ENCODE peak calls at places on chromosomes 2 and 18, in six cellular contexts. T is esophagus squamous epithelium, Q is A549, R is left ventricle myocardium inferior, X is WTC11, P is AG09319. Y is an unnamed sample.

GRCh38 chr18:59479776-59480175 is 120.7 kb upstream of the LMAN1 start:
- DNase-seq in Q (no peak), T (no peak), R (no peak), X (no peak), P (no peak), Y (no peak)

GRCh38 chr2:185567196-185567595 is 171.4 kb upstream of the FSIP2 start:
- DNase-seq in T (no peak), P (no peak), X (no peak), Q (no peak), R (no peak), Y (no peak)

GRCh38 chr2:109217362-109218086 is 88.5 kb downstream of the SH3RF3 start:
- DNase-seq in T (no peak), X (no peak), P (peak; percentile 91), R (no peak), Q (no peak), Y (no peak)

GRCh38 chr2:20625491-20625919 is 25.4 kb downstream of the HS1BP3 start:
- DNase-seq in Q (no peak), P (no peak), T (no peak), R (peak; percentile 14), X (no peak), Y (peak; percentile 31)

GRCh38 chr2:152354909-152355308 is 19.9 kb downstream of the FMNL2 start:
- DNase-seq in X (no peak), R (no peak), Q (no peak), P (no peak), T (no peak), Y (no peak)

GRCh38 chr2:85709385-85709784 is 15.2 kb downstream of the GNLY start:
- DNase-seq in P (no peak), T (no peak), R (no peak), X (no peak), Q (no peak), Y (no peak)

GRCh38 chr18:36028859-36029258 is 38.5 kb downstream of the RPRD1A start:
- DNase-seq in Q (no peak), T (no peak), R (no peak), P (no peak), X (no peak), Y (no peak)

GRCh38 chr18:48990497-48991298 is 39.9 kb upstream of the SMAD7 start:
- DNase-seq in X (no peak), T (no peak), P (no peak), Q (peak; percentile 69), R (no peak), Y (no peak)

GRCh38 chr2:150339951-150340350 is 147.5 kb downstream of the RND3 start:
- DNase-seq in P (peak; percentile 30), Q (no peak), X (no peak), R (no peak), T (no peak), Y (no peak)

GRCh38 chr2:207710814-207711740 is at the start of gene CCNYL1:
- DNase-seq in T (peak; percentile 92), X (peak; percentile 99), P (peak; percentile 98), R (peak; percentile 99), Q (peak; percentile 99), Y (peak; percentile 99)

GRCh38 chr2:207716061-207716460 is 4.6 kb downstream of the CCNYL1 start:
- DNase-seq in Q (no peak), T (no peak), X (no peak), R (no peak), P (no peak), Y (no peak)

GRCh38 chr2:207706936-207707860 is 4.2 kb upstream of the CCNYL1 start:
- DNase-seq in R (no peak), Q (no peak), X (no peak), P (no peak), T (no peak), Y (no peak)

DNA sequence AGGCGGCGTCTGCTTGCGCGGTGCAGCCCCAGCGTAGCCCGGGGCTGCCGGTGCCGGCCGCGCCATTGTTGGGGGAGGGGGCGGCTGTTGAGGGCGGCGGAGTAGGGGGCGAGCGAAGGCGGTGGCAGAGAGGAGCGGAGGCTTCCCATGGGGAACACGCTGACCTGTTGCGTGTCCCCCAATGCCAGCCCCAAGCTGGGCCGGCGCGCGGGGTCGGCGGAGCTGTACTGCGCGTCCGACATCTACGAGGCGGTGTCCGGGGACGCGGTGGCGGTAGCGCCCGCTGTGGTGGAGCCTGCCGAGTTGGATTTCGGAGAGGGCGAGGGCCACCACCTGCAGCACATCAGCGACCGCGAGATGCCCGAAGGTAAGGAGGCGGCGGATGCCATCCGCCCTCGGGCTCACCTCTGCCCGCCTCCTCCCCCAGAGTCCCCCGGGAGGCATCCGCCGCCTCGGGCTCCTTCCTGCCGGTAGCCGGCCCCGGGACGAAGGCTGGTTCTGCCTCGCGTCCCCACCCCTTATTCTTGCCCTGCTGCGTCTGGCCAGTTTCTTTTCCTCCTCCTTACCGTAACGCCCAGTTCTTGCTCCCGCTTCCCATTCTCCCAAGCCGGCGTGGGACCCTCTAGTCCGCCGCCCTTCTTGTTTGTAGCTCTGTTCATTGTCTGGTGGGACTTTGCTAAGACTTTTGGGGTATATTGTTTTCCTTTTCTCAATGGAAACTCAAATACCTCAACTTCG is 479 bp downstream of the CCNYL1 start:
- DNase-seq in Q (peak; percentile 50), P (no peak), T (no peak), R (peak; percentile 55), X (peak; percentile 54), Y (peak; percentile 49)
- TF ChIP-seq CTCF in Q (no peak), P (no peak), T (no peak), R (no peak), X (no peak), Y (no peak)

GRCh38 chr18:27361477-27361876 is 176.4 kb upstream of the CHST9 start:
- DNase-seq in P (no peak), X (no peak), R (no peak), Q (no peak), T (no peak), Y (no peak)

GRCh38 chr18:27366151-27366550 is 181.0 kb upstream of the CHST9 start:
- DNase-seq in T (no peak), R (no peak), Q (no peak), P (no peak), X (no peak), Y (no peak)

DNA sequence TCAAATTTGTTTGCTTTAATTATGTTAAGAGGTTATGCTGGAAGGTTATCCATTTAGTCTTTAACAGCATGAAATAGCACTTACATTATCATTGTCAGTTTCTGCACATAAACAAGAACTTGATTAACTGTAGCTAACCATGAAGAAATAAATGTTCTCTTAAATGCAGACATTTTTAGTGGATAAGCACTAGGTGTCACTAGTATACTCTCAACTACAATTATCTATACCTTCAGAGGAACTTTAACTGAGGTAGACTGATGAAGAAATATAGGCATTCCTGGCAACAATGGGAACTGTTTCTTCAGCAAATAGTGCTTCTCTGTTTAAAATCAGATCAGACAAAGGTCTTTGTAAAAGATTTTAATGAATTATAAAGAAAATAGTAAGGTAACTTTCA is 178.8 kb upstream of the CHST9 start:
- DNase-seq in Q (no peak), P (no peak), R (no peak), X (no peak), T (no peak), Y (no peak)
- TF ChIP-seq CTCF in Q (peak; percentile 24), P (peak; percentile 21), R (peak; percentile 45), X (no peak), T (peak; percentile 38), Y (no peak)

GRCh38 chr2:6926071-6926732 is 9.0 kb downstream of the RNF144A start:
- DNase-seq in R (no peak), X (no peak), Q (no peak), T (no peak), P (no peak), Y (no peak)
- TF ChIP-seq CTCF in R (no peak), X (no peak), Q (no peak), T (no peak), P (no peak), Y (no peak)

DNA sequence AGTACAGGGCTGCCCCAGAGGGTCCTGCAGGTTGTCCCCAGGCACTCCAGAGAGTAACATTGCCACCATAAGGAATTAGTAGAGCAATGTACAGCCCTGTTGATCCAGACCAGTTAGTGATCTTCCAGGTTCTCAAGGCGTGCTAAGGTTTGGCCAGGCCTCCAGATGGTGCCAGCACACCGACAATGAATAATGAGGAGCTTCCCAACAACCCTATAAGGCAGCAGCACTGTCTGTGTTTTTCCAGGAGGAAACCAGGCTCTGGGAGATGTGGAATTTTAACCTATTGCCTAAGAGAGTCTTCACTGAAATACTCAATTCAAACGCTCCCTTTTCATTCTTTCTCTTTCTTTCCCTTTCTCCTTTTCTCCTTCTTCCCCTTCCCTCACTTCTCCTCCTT is 122.1 kb downstream of the MGAT5 start:
- DNase-seq in R (no peak), Q (no peak), X (peak; percentile 13), P (no peak), T (no peak), Y (no peak)
- TF ChIP-seq CTCF in R (peak; percentile 55), Q (no peak), X (no peak), P (peak; percentile 5), T (peak; percentile 48), Y (no peak)

DNA sequence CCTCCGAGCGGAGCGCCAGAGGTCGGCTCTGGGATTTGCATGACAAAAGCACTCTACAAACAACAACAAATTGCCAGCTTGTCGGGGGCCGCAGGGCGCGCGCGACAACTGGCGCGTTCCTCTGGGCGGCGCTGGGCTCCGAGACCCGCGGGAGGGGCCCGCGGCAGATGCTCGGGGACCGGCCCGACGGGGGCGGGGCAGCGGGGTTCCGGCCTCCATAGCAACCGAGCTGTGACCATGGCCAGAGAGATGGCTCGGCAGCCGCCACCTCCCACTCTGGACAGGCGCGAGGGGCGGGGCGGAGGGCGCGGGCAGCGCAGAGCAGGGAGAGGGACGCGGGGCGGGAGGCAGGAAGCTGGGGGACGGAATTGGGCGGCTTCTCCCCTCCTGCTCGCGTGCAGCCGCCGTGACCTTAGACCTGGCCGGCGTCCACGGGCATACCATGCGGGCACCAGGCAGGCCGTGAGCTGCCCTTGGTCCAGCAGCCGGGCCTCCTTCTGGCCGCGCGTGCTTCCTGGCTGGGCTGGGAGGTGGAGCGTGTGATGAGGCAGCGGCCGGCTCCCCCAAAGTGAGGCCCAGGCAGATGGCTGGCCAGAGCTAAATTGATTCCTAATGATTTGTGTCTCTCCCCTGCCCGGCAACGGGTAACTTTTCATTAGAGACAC is 171.5 kb downstream of the CELF4 start:
- DNase-seq in P (peak; percentile 93), T (no peak), Q (peak; percentile 43), R (peak; percentile 83), X (peak; percentile 91), Y (no peak)
- TF ChIP-seq CTCF in P (no peak), T (no peak), Q (no peak), R (peak; percentile 23), X (no peak), Y (no peak)

DNA sequence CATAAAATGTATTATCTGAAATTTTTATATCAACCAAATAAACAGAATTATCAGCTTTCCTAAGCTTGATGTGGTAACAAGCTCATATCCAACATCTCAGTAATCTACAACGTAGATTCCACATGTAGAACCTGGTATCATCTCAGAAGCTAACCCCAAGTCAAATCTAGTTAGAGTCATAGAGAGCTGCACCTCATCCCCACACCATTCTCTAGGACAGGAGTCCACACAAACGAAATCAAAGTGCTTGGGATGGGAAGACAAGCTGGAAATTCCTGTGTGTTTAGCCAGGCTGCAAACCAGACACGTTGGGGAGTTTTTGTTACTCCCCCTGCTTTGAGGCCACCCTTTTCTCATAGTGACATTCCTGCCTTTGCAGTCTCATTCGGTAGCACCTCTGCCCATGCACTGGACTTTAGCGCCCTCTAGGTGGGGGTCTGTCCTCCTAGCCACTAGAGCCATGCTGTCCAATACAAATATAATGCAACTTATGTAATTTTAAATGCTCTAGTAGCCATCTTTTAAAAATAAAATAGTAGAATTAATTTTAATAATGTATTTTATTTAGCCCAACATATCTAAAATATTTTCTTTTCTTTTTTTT is 28.1 kb upstream of the SATB2 start:
- DNase-seq in R (no peak), P (peak; percentile 20), Q (peak; percentile 51), X (peak; percentile 83), T (no peak), Y (no peak)
- TF ChIP-seq CTCF in R (peak; percentile 62), P (peak; percentile 89), Q (peak; percentile 67), X (peak; percentile 57), T (peak; percentile 35), Y (peak; percentile 70)